ENCODE peak calls at places on chromosomes 7 and 10, in four cellular contexts. R is endothelial cell of umbilical vein, I is K562, D is HepG2. Y is an unnamed sample.

GRCh38 chr10:11403116-11403515 is 208.3 kb downstream of the USP6NL start:
- DNase-seq in R (no peak), I (no peak), D (no peak), Y (no peak)

GRCh38 chr10:131585761-131586160 is 274.2 kb upstream of the TCERG1L start:
- DNase-seq in R (no peak), I (no peak), D (no peak), Y (no peak)

GRCh38 chr7:50657341-50657873 is 92.2 kb upstream of the DDC start:
- DNase-seq in I (no peak), R (peak; percentile 61), D (no peak), Y (no peak)

GRCh38 chr7:43430412-43430811 is 152.5 kb upstream of the STK17A start:
- DNase-seq in I (no peak), D (no peak), R (no peak), Y (no peak)

GRCh38 chr10:86711957-86712708 is 43.8 kb downstream of the LDB3 start:
- DNase-seq in I (peak; percentile 44), D (no peak), R (no peak), Y (no peak)

GRCh38 chr7:1377111-1377909 is 82.0 kb downstream of the MICALL2 start:
- DNase-seq in I (no peak), D (no peak), R (no peak), Y (no peak)

GRCh38 chr10:45091968-45092367 is 91.2 kb downstream of the ZNF22 start:
- DNase-seq in I (no peak), R (no peak), D (no peak), Y (no peak)

GRCh38 chr7:112398534-112398933 is 51.7 kb upstream of the IFRD1 start:
- DNase-seq in D (no peak), R (no peak), I (peak; percentile 52), Y (no peak)

GRCh38 chr10:63219749-63220148 is 86.6 kb downstream of the NRBF2 start:
- DNase-seq in I (no peak), R (no peak), D (no peak), Y (no peak)

GRCh38 chr7:106611911-106612310 is 49.0 kb downstream of the CCDC71L start:
- DNase-seq in R (no peak), I (no peak), D (no peak), Y (no peak)

GRCh38 chr7:303884-304573 is 14.1 kb downstream of the FOXL3 start:
- DNase-seq in D (no peak), I (no peak), R (no peak), Y (no peak)

GRCh38 chr7:137592232-137592896 is 248.8 kb upstream of the PTN start:
- DNase-seq in R (peak; percentile 85), D (peak; percentile 46), I (peak; percentile 76), Y (peak; percentile 62)

GRCh38 chr10:14438576-14438975 is 107.9 kb upstream of the FRMD4A start:
- DNase-seq in R (no peak), D (no peak), I (no peak), Y (no peak)

GRCh38 chr10:5550621-5551530 is 26.1 kb downstream of the CALML3 start:
- DNase-seq in R (no peak), D (no peak), I (no peak), Y (no peak)

GRCh38 chr10:27822286-27822685 is 76.7 kb upstream of the MKX start:
- DNase-seq in D (no peak), R (no peak), I (no peak), Y (no peak)

GRCh38 chr10:114632869-114633715 is 25.0 kb downstream of the ABLIM1 start:
- DNase-seq in D (peak; percentile 43), I (peak; percentile 17), R (peak; percentile 85), Y (no peak)

GRCh38 chr10:132164801-132165278 is 21.9 kb upstream of the DPYSL4 start:
- DNase-seq in D (peak; percentile 35), R (no peak), I (peak; percentile 14), Y (no peak)

GRCh38 chr10:51251110-51251509 is 176.8 kb downstream of the PRKG1 start:
- DNase-seq in I (no peak), R (peak; percentile 83), D (no peak), Y (no peak)

GRCh38 chr10:86057708-86058107 is 308.9 kb downstream of the GRID1 start:
- DNase-seq in R (no peak), D (no peak), I (no peak), Y (no peak)

GRCh38 chr7:29866490-29866930 is 60.2 kb downstream of the WIPF3 start:
- DNase-seq in I (no peak), R (peak; percentile 69), D (no peak), Y (no peak)

GRCh38 chr7:150375662-150376521 is 3.2 kb upstream of the ZNF775 start:
- DNase-seq in D (no peak), R (no peak), I (no peak), Y (no peak)

GRCh38 chr7:47952224-47952623 is 4.0 kb upstream of the PKD1L1 start:
- DNase-seq in D (no peak), R (no peak), I (no peak), Y (no peak)

GRCh38 chr10:42958142-42958868 is 118.6 kb upstream of the RET start:
- DNase-seq in R (no peak), I (no peak), D (no peak), Y (no peak)

GRCh38 chr7:101790566-101791293 is 26.7 kb upstream of the CUX1 start:
- DNase-seq in R (no peak), D (no peak), I (no peak), Y (no peak)

GRCh38 chr10:14184841-14185500 is 145.8 kb downstream of the FRMD4A start:
- DNase-seq in D (peak; percentile 94), I (peak; percentile 65), R (peak; percentile 14), Y (no peak)

GRCh38 chr7:99625961-99626360 is 9.2 kb downstream of the ZSCAN25 start:
- DNase-seq in I (no peak), R (no peak), D (no peak), Y (no peak)

GRCh38 chr10:118020365-118020764 is 26.4 kb downstream of the RAB11FIP2 start:
- DNase-seq in I (no peak), D (no peak), R (no peak), Y (peak; percentile 63)

GRCh38 chr10:63013755-63014154 is 119.4 kb upstream of the NRBF2 start:
- DNase-seq in R (no peak), D (no peak), I (no peak), Y (no peak)

GRCh38 chr7:3722396-3722846 is 421.4 kb downstream of the SDK1 start:
- DNase-seq in I (peak; percentile 9), D (peak; percentile 17), R (no peak), Y (peak; percentile 81)

GRCh38 chr10:61974611-61975010 is 73.1 kb downstream of the ARID5B start:
- DNase-seq in R (peak; percentile 78), D (no peak), I (peak; percentile 25), Y (no peak)

GRCh38 chr10:5618042-5618441 is 48.4 kb downstream of the ASB13 start:
- DNase-seq in R (no peak), I (no peak), D (no peak), Y (no peak)

GRCh38 chr7:20075992-20076813 is 141.0 kb downstream of the MACC1 start:
- DNase-seq in I (no peak), D (no peak), R (no peak), Y (no peak)

GRCh38 chr10:130875897-130876472 is 435.5 kb downstream of the TCERG1L start:
- DNase-seq in I (no peak), D (no peak), R (no peak), Y (no peak)

GRCh38 chr10:98285416-98285815 is 17.4 kb upstream of the LOXL4 start:
- DNase-seq in D (no peak), I (no peak), R (no peak), Y (no peak)

GRCh38 chr7:16509829-16510228 is 16.8 kb upstream of the LRRC72 start:
- DNase-seq in R (no peak), I (no peak), D (no peak), Y (no peak)

GRCh38 chr7:73718905-73719805 is at the start of gene STX1A:
- DNase-seq in D (peak; percentile 40), I (peak; percentile 97), R (peak; percentile 55), Y (no peak)

GRCh38 chr10:103637855-103638561 is 144.5 kb downstream of the NEURL1 start:
- DNase-seq in R (no peak), D (no peak), I (no peak), Y (no peak)

GRCh38 chr10:78511324-78512204 is 477.9 kb downstream of the RPS24 start:
- DNase-seq in R (no peak), I (no peak), D (no peak), Y (no peak)

GRCh38 chr10:104819731-104820130 is 178.6 kb downstream of the SORCS3 start:
- DNase-seq in D (no peak), I (no peak), R (no peak), Y (no peak)

GRCh38 chr10:104822088-104822487 is 181.0 kb downstream of the SORCS3 start:
- DNase-seq in R (no peak), I (no peak), D (no peak), Y (no peak)

GRCh38 chr10:104824378-104825006 is 183.4 kb downstream of the SORCS3 start:
- DNase-seq in R (no peak), D (no peak), I (peak; percentile 4), Y (peak; percentile 80)
- TF ChIP-seq JUN in R (no peak), D (no peak), I (no peak), Y (no peak)

DNA sequence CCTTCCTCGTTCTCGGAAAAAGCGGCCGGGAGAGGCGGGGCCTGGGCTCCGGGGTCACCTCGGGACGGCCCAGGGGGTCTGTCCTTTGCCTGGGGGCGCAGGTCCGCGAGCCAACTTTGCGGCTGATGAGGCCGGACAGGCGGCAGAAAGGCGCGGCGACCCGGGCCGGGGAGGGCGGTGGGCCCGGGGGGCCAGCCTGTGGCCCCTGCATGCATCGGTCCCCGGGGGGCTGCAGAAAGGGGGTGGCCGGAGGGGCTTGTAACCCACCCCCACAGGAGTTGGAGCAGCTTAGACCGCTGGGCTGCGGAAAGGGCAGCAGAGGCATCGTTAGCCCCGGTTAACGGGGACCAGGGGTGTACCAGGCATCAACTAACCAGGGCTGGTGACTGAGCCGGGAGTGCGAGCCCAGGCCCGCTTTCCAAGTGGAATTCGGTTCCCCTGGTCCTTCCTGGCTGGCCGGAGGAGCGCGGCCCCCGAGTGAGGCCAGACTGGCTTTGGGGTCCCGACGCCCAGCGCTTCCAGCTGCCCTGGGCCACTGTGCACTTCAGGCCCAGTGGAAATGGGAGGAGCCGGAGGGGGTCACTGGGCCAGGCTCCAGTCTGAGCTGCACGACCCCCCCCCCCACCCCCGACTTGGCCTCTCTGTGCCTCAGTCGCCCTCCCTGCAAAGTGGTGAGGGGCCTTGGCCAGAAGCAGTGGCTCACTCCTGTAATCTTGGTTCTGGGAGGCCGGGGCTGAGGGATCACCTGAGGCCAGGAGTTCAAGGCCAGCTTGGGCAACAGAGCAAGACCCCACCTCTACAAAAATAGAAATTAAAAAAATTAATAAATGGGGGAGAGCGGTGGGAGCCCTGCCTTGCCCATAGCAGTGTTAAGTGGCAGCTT is 919 bp downstream of the SLC29A4 start:
- DNase-seq in D (peak; percentile 9), R (no peak), I (no peak), Y (no peak)
- TF ChIP-seq EZH2 in D (no peak), R (no peak), I (no peak), Y (peak; percentile 28)

DNA sequence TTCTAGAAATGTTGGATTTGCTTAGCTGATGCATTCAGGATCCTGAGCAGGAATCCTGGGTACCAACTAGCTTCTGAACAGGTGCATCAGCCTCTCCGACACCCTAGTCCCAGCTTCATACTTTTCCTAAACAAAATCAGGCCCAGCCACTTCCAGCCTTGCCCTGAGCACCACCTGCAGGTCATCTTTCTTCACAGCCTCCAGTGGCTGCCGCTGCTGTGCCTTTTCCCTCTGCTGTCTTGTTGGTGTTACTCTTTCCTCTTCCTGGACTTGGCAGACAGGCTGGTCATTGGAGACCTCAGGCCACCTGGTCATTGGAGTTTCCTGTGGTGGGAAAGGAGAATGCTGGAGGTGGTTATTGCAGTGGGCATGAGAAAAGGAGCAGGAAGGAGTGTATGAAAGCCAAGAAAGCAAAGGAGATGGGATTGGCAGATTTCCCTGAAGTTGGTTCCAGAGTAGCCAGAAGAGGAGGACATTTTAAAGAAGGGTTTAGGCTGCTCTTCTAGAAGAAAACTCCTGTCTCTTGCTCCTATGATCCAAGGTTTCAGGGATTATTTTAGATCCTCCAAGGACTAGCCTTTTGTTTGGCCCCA is 48.2 kb upstream of the NFKB2 start:
- DNase-seq in R (peak; percentile 77), I (peak; percentile 20), D (peak; percentile 41), Y (peak; percentile 43)
- TF ChIP-seq JUN in R (no peak), I (no peak), D (no peak), Y (no peak)

GRCh38 chr7:28315565-28316420 is 96.5 kb upstream of the CREB5 start:
- DNase-seq in D (no peak), R (no peak), I (no peak), Y (no peak)
- TF ChIP-seq EZH2 in D (peak; percentile 89), R (peak; percentile 22), I (no peak), Y (no peak)

Y was measured in H1.